ENCODE peak calls at places on chromosomes 4 and X, in six cellular contexts. X is A549, A is heart right ventricle, J is left lung, L is pancreas, F is DND-41. W is an unnamed sample.

GRCh38 chr4:39407584-39407885 is 805 bp downstream of the KLB start:
- ATAC-seq in X (peak), A (no peak), J (peak), L (peak), F (no peak), W (no peak)

GRCh38 chr4:5683566-5683965 is 24.8 kb downstream of the EVC2 start:
- ATAC-seq in X (no peak), A (peak), J (no peak), L (no peak), F (no peak), W (peak)

GRCh38 chr4:121551881-121552280 is 144.9 kb downstream of the ANXA5 start:
- ATAC-seq in X (no peak), A (peak), J (peak), L (no peak), F (no peak), W (no peak)

GRCh38 chr4:182578402-182578801 is 335.2 kb downstream of the TENM3 start:
- ATAC-seq in X (no peak), A (no peak), J (peak), L (no peak), F (no peak), W (no peak)

GRCh38 chr4:54669831-54670230 is 12.1 kb downstream of the KIT start:
- ATAC-seq in X (no peak), A (no peak), J (no peak), L (no peak), F (no peak), W (no peak)

GRCh38 chrX:20267924-20268701 is 1.4 kb upstream of the RPS6KA3 start:
- ATAC-seq in X (no peak), A (peak), J (peak), L (peak), F (no peak), W (no peak)

GRCh38 chrX:47936224-47936939 is 67.4 kb downstream of the ZNF182 start:
- ATAC-seq in X (no peak), A (no peak), J (no peak), L (no peak), F (peak), W (no peak)

GRCh38 chrX:88560673-88561330 is 186.2 kb upstream of the CPXCR1 start:
- ATAC-seq in X (no peak), A (no peak), J (no peak), L (no peak), F (no peak), W (no peak)

GRCh38 chrX:53452812-53453211 is 18.6 kb upstream of the HSD17B10 start:
- ATAC-seq in X (no peak), A (no peak), J (no peak), L (no peak), F (no peak), W (no peak)

GRCh38 chrX:49237060-49237459 is 1.8 kb downstream of the CCDC22 start:
- ATAC-seq in X (no peak), A (no peak), J (peak), L (peak), F (no peak), W (no peak)

GRCh38 chr4:139685180-139685579 is 19.6 kb downstream of the MGST2 start:
- ATAC-seq in X (no peak), A (no peak), J (no peak), L (no peak), F (peak), W (no peak)

GRCh38 chr4:10069065-10069626 is 47.5 kb downstream of the WDR1 start:
- ATAC-seq in X (peak), A (no peak), J (no peak), L (no peak), F (no peak), W (no peak)

GRCh38 chr4:138893991-138894390 is 121.6 kb upstream of the NOCT start:
- ATAC-seq in X (no peak), A (no peak), J (no peak), L (no peak), F (no peak), W (no peak)

GRCh38 chr4:53591372-53591892 is at the start of gene LNX1:
- ATAC-seq in X (no peak), A (no peak), J (peak), L (peak), F (no peak), W (no peak)

GRCh38 chr4:41221850-41222249 is 7.5 kb upstream of the APBB2 start:
- ATAC-seq in X (no peak), A (no peak), J (no peak), L (no peak), F (no peak), W (no peak)
- H3K27ac ChIP-seq in X (no peak), A (no peak), J (no peak), L (no peak), F (no peak), W (no peak)

GRCh38 chr4:8588196-8588470 is 4.4 kb upstream of the CPZ start:
- ATAC-seq in X (no peak), A (no peak), J (no peak), L (no peak), F (no peak), W (no peak)
- H3K4me3 ChIP-seq in X (no peak), A (no peak), J (no peak), L (no peak), F (no peak), W (no peak)

GRCh38 chrX:34654939-34655338 is 2.1 kb downstream of the TMEM47 start:
- ATAC-seq in X (no peak), A (no peak), J (no peak), L (no peak), F (no peak), W (no peak)

GRCh38 chrX:34656842-34657780 is at the start of gene TMEM47:
- ATAC-seq in X (peak), A (peak), J (peak), L (peak), F (no peak), W (peak)

GRCh38 chrX:34656467-34656841 is 631 bp downstream of the TMEM47 start:
- ATAC-seq in X (no peak), A (peak), J (no peak), L (no peak), F (no peak), W (peak)

GRCh38 chrX:34655496-34656258 is 1.4 kb downstream of the TMEM47 start:
- ATAC-seq in X (no peak), A (no peak), J (no peak), L (no peak), F (no peak), W (no peak)

GRCh38 chrX:34653811-34654210 is 3.3 kb downstream of the TMEM47 start:
- ATAC-seq in X (no peak), A (no peak), J (no peak), L (no peak), F (no peak), W (no peak)
- H3K27ac ChIP-seq in X (no peak), A (peak), J (peak), L (no peak), F (no peak), W (peak)

DNA sequence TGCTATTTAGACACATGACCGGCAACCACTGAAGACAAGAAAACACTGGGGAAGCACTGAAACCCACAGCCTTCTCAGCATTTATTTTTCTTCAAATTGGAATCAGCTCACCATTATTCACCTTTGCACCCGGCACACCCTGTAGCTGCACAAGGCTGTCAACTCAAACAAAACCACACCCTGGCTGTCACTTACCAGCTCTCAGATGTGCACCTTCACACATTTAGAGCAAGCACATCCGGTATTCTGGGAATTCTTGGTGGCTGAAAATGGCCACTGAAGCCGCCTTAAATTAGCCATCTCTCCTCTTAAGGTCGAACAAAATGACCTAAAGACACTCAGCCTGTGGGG is 5.9 kb downstream of the ZFYVE28 start:
- ATAC-seq in X (peak), A (no peak), J (peak), L (no peak), F (peak), W (no peak)
- H3K4me3 ChIP-seq in X (peak), A (peak), J (peak), L (no peak), F (peak), W (no peak)

W was measured in gastroesophageal sphincter.